ENCODE peak calls at places on chromosome 7, in ten cellular contexts. E is NCI-H510A treated with DMSO at 0.1 percent for 48 hours; P is fibroblast of lung; D is T-helper 9 cell; S is central memory CD4-positive, alpha-beta T cell; R is ELR; V is left cardiac atrium; C is chondrocyte; I is HS-5; A is posterior vena cava. Q is an unnamed sample.

GRCh38 chr7:73429218-73429617 is 4.4 kb upstream of the FZD9 start:
- DNase-seq in A (no peak), C (no peak), E (peak; percentile 50), R (no peak), S (no peak), D (no peak), V (no peak), P (peak; percentile 39), I (no peak), Q (no peak)

GRCh38 chr7:14579971-14580370 is 322.6 kb downstream of the DGKB start:
- DNase-seq in E (no peak), C (no peak), V (no peak), S (no peak), P (no peak), D (no peak), I (no peak), R (no peak), A (no peak), Q (no peak)

GRCh38 chr7:127819975-127820778 is 168.2 kb downstream of the SND1 start:
- DNase-seq in S (no peak), E (no peak), R (peak; percentile 64), D (no peak), A (no peak), V (no peak), C (no peak), I (no peak), P (peak; percentile 86), Q (no peak)

GRCh38 chr7:47792521-47793121 is 155.6 kb downstream of the PKD1L1 start:
- DNase-seq in C (no peak), R (peak; percentile 68), V (no peak), A (no peak), I (no peak), P (no peak), S (no peak), E (no peak), D (no peak), Q (no peak)

GRCh38 chr7:32108651-32109050 is 38.4 kb upstream of the PDE1C start:
- DNase-seq in I (no peak), P (no peak), C (no peak), R (no peak), E (no peak), V (no peak), D (no peak), A (no peak), S (no peak), Q (no peak)

GRCh38 chr7:151699147-151699546 is 177.8 kb downstream of the PRKAG2 start:
- DNase-seq in A (no peak), R (peak; percentile 93), I (peak; percentile 68), S (no peak), E (peak; percentile 1), P (peak; percentile 98), C (no peak), V (no peak), D (no peak), Q (peak; percentile 98)

GRCh38 chr7:40865441-40866233 is 730.8 kb downstream of the SUGCT start:
- DNase-seq in I (no peak), S (no peak), A (no peak), C (no peak), V (no peak), P (no peak), D (no peak), R (no peak), E (no peak), Q (no peak)

GRCh38 chr7:2046581-2047271 is 186.0 kb downstream of the MAD1L1 start:
- DNase-seq in I (no peak), S (no peak), P (no peak), D (no peak), C (peak; percentile 81), R (no peak), E (no peak), A (peak; percentile 62), V (peak; percentile 6), Q (no peak)

GRCh38 chr7:129908181-129908580 is 44.6 kb downstream of the UBE2H start:
- DNase-seq in D (no peak), P (peak; percentile 82), R (no peak), A (no peak), I (no peak), C (no peak), V (no peak), E (no peak), S (no peak), Q (no peak)

GRCh38 chr7:387132-388022 is 97.4 kb downstream of the FOXL3 start:
- DNase-seq in S (no peak), P (no peak), C (no peak), I (no peak), V (peak; percentile 12), E (no peak), R (no peak), D (no peak), A (peak; percentile 64), Q (no peak)

GRCh38 chr7:50721160-50721559 is 61.5 kb downstream of the GRB10 start:
- DNase-seq in P (peak; percentile 68), R (no peak), V (peak; percentile 44), S (no peak), D (no peak), I (no peak), C (no peak), E (peak; percentile 78), A (no peak), Q (no peak)

GRCh38 chr7:134611611-134612151 is 35.0 kb upstream of the BPGM start:
- DNase-seq in R (no peak), S (no peak), E (no peak), C (no peak), A (no peak), P (no peak), V (no peak), I (no peak), D (no peak), Q (no peak)

GRCh38 chr7:36661135-36661840 is 63.0 kb downstream of the AOAH start:
- DNase-seq in I (peak; percentile 55), P (peak; percentile 77), S (no peak), C (no peak), D (no peak), E (peak; percentile 19), V (no peak), R (peak; percentile 67), A (no peak), Q (no peak)

GRCh38 chr7:29342761-29343160 is 148.2 kb downstream of the CHN2 start:
- DNase-seq in P (peak; percentile 70), I (peak; percentile 88), E (no peak), A (no peak), S (no peak), D (no peak), R (no peak), V (no peak), C (no peak), Q (no peak)

GRCh38 chr7:150974468-150975391 is 3.4 kb downstream of the KCNH2 start:
- DNase-seq in V (peak; percentile 62), C (no peak), D (peak; percentile 81), A (peak; percentile 83), S (peak; percentile 80), I (no peak), P (no peak), R (peak; percentile 28), E (peak; percentile 34), Q (no peak)

GRCh38 chr7:130092598-130092997 is 22.3 kb downstream of the KLHDC10 start:
- DNase-seq in R (no peak), D (no peak), E (no peak), S (no peak), I (no peak), P (no peak), V (no peak), A (no peak), C (no peak), Q (no peak)

GRCh38 chr7:46720761-46721160 is 799.7 kb upstream of the IGFBP3 start:
- DNase-seq in V (no peak), S (no peak), I (no peak), A (no peak), C (no peak), D (no peak), P (peak; percentile 53), E (no peak), R (no peak), Q (no peak)

GRCh38 chr7:107501593-107501992 is 31.7 kb downstream of the GPR22 start:
- DNase-seq in C (no peak), S (no peak), P (peak; percentile 15), R (peak; percentile 43), V (no peak), E (peak; percentile 1), I (no peak), A (no peak), D (no peak), Q (no peak)

GRCh38 chr7:151691449-151691848 is 171.8 kb upstream of the RHEB start:
- DNase-seq in P (no peak), A (no peak), I (no peak), E (no peak), S (no peak), D (no peak), V (no peak), C (no peak), R (no peak), Q (no peak)

GRCh38 chr7:155257482-155258232 is 40.0 kb upstream of the INSIG1 start:
- DNase-seq in A (peak; percentile 95), C (no peak), D (no peak), R (no peak), S (no peak), P (peak; percentile 79), I (no peak), V (peak; percentile 84), E (no peak), Q (peak; percentile 79)

GRCh38 chr7:120836556-120837125 is 21.3 kb downstream of the TSPAN12 start:
- DNase-seq in S (no peak), D (no peak), V (no peak), I (no peak), P (no peak), E (no peak), R (no peak), A (no peak), C (no peak), Q (no peak)

GRCh38 chr7:94115316-94115715 is 111.2 kb upstream of the BET1 start:
- DNase-seq in R (peak; percentile 75), A (no peak), V (no peak), S (no peak), D (no peak), I (no peak), E (no peak), C (no peak), P (peak; percentile 20), Q (no peak)

GRCh38 chr7:5596046-5596895 is 172.6 kb upstream of the TNRC18 start:
- DNase-seq in A (peak; percentile 97), E (no peak), R (peak; percentile 98), D (peak; percentile 25), I (peak; percentile 94), C (no peak), V (peak; percentile 93), S (peak; percentile 26), P (peak; percentile 97), Q (peak; percentile 87)

GRCh38 chr7:2687338-2687869 is 598 bp upstream of the AMZ1 start:
- DNase-seq in A (no peak), I (no peak), D (no peak), E (peak; percentile 19), R (peak; percentile 89), V (no peak), C (no peak), S (no peak), P (peak; percentile 73), Q (no peak)

GRCh38 chr7:1673581-1674102 is 3.6 kb downstream of the ELFN1 start:
- DNase-seq in D (no peak), R (no peak), A (peak; percentile 66), I (no peak), V (peak; percentile 19), C (peak; percentile 89), S (no peak), P (no peak), E (no peak), Q (no peak)

GRCh38 chr7:71793251-71793650 is 618.9 kb downstream of the CALN1 start:
- DNase-seq in I (no peak), P (peak; percentile 87), D (no peak), A (no peak), C (no peak), S (no peak), R (no peak), E (no peak), V (no peak), Q (no peak)

GRCh38 chr7:124100190-124100589 is 67.3 kb upstream of the TMEM229A start:
- DNase-seq in R (no peak), S (no peak), P (no peak), D (no peak), C (no peak), V (no peak), I (no peak), A (no peak), E (no peak), Q (no peak)

GRCh38 chr7:22445140-22445722 is 54.8 kb downstream of the STEAP1B start:
- DNase-seq in A (peak; percentile 89), R (no peak), D (no peak), C (peak; percentile 88), P (no peak), I (no peak), S (no peak), V (peak; percentile 76), E (peak; percentile 91), Q (peak; percentile 56)

Q was measured in skeletal muscle cell.